ENCODE peak calls at places on chromosomes 2 and 18, in four cellular contexts. I, J, A and Z are unnamed samples.
A peak's percentile ranks its signal among the peaks of the same experiment; 100 is the strongest.

GRCh38 chr2:238879020-238879419 is 31.1 kb downstream of the TWIST2 start:
- DNase-seq in I (no peak), A (no peak), J (no peak), Z (no peak)

GRCh38 chr2:43228341-43228751 is 1.9 kb upstream of the ZFP36L2 start:
- DNase-seq in I (no peak), J (no peak), A (no peak), Z (no peak)

GRCh38 chr2:1784087-1784486 is 39.8 kb upstream of the PXDN start:
- DNase-seq in I (no peak), J (no peak), A (peak; percentile 32), Z (no peak)

GRCh38 chr2:30257266-30258214 is 26.2 kb downstream of the LBH start:
- DNase-seq in I (no peak), J (no peak), A (no peak), Z (no peak)

GRCh38 chr2:45922577-45922988 is 271.1 kb downstream of the PRKCE start:
- DNase-seq in A (no peak), J (peak; percentile 3), I (no peak), Z (no peak)

GRCh38 chr2:156436477-156437085 is 402 bp downstream of the GPD2 start:
- DNase-seq in A (peak; percentile 25), I (peak; percentile 62), J (no peak), Z (no peak)

GRCh38 chr18:8248576-8248975 is 360.7 kb upstream of the RAB12 start:
- DNase-seq in I (no peak), J (no peak), A (no peak), Z (no peak)

GRCh38 chr2:27209621-27210401 is 2.0 kb upstream of the ATRAID start:
- DNase-seq in I (peak; percentile 46), A (no peak), J (peak; percentile 26), Z (no peak)

GRCh38 chr2:135701442-135701841 is 40.2 kb upstream of the UBXN4 start:
- DNase-seq in I (no peak), A (no peak), J (peak; percentile 62), Z (no peak)

GRCh38 chr18:10546557-10547300 is 20.9 kb downstream of the NAPG start:
- DNase-seq in J (no peak), I (no peak), A (no peak), Z (no peak)

GRCh38 chr18:5066380-5066977 is 130.6 kb downstream of the AKAIN1 start:
- DNase-seq in I (peak; percentile 16), J (no peak), A (peak; percentile 80), Z (no peak)

GRCh38 chr2:197853549-197853948 is 49.2 kb downstream of the PLCL1 start:
- DNase-seq in J (no peak), I (no peak), A (no peak), Z (no peak)

GRCh38 chr2:124286089-124286783 is 261.1 kb downstream of the CNTNAP5 start:
- DNase-seq in I (no peak), A (peak; percentile 21), J (no peak), Z (no peak)

GRCh38 chr2:110106642-110107041 is 9.0 kb downstream of the MALL start:
- DNase-seq in I (no peak), J (no peak), A (no peak), Z (no peak)

GRCh38 chr2:113240150-113240914 is 38.4 kb downstream of the PAX8 start:
- DNase-seq in J (peak; percentile 88), I (no peak), A (no peak), Z (no peak)

GRCh38 chr18:2494921-2495320 is 76.4 kb downstream of the METTL4 start:
- DNase-seq in I (no peak), A (no peak), J (no peak), Z (no peak)

GRCh38 chr2:16971722-16972234 is 306.1 kb upstream of the CYRIA start:
- DNase-seq in I (no peak), J (no peak), A (no peak), Z (no peak)

GRCh38 chr2:189683348-189683747 is 8.9 kb downstream of the ANKAR start:
- DNase-seq in I (no peak), J (no peak), A (no peak), Z (no peak)

GRCh38 chr2:45975752-45976517 is 321.3 kb upstream of the EPAS1 start:
- DNase-seq in J (no peak), A (no peak), I (no peak), Z (no peak)

GRCh38 chr2:134365356-134365755 is 111.5 kb downstream of the MGAT5 start:
- DNase-seq in J (peak; percentile 19), A (peak; percentile 62), I (no peak), Z (no peak)

GRCh38 chr2:178417916-178418315 is 33.1 kb downstream of the PRKRA start:
- DNase-seq in J (no peak), I (no peak), A (no peak), Z (no peak)

GRCh38 chr18:9737814-9738160 is 29.7 kb downstream of the RAB31 start:
- DNase-seq in I (no peak), J (no peak), A (no peak), Z (no peak)

GRCh38 chr18:26448714-26449159 is 99.6 kb downstream of the KCTD1 start:
- DNase-seq in J (no peak), I (no peak), A (no peak), Z (no peak)

GRCh38 chr18:49096021-49096420 is 145.3 kb upstream of the SMAD7 start:
- DNase-seq in I (no peak), J (no peak), A (no peak), Z (no peak)
- TF ChIP-seq CTCF in I (no peak), J (peak; percentile 15), A (no peak), Z (no peak)

GRCh38 chr2:237451582-237452469 is 35.2 kb upstream of the MLPH start:
- DNase-seq in I (no peak), A (peak; percentile 72), J (peak; percentile 43), Z (no peak)
- TF ChIP-seq CTCF in I (no peak), A (peak; percentile 50), J (peak; percentile 75), Z (no peak)

GRCh38 chr2:121999273-121999672 is 243.8 kb downstream of the TSN start:
- DNase-seq in A (no peak), I (no peak), J (peak; percentile 14), Z (no peak)

GRCh38 chr2:121992700-121993099 is 237.2 kb downstream of the TSN start:
- DNase-seq in J (no peak), A (peak; percentile 53), I (no peak), Z (no peak)

GRCh38 chr2:121994238-121995206 is 239.1 kb downstream of the TSN start:
- DNase-seq in A (no peak), J (no peak), I (no peak), Z (no peak)

DNA sequence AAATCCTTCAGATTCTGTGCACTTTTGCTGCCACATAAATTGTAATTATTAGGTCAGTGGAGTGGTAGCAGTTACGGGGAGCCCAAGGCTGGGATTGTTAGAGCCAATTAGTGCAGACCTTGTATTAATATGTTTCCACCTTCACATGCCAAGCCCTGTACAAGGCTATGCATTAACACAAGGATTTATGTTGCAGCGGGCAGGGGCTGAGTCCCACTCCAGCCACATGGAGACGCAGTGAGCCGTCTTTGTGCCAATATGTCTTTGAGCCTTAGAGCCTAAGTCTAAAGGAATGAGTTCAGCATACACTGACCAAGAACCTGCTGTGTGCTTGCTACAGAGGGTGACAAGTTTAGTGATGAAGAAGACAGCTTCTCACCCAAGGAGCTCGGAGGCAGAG is 238.2 kb downstream of the TSN start:
- DNase-seq in A (no peak), I (no peak), J (no peak), Z (no peak)
- TF ChIP-seq CTCF in A (no peak), I (no peak), J (no peak), Z (no peak)

GRCh38 chr18:29892960-29893558 is 1149.5 kb downstream of the DSC3 start:
- DNase-seq in I (no peak), J (no peak), A (peak; percentile 39), Z (no peak)
- TF ChIP-seq CTCF in I (no peak), J (peak; percentile 87), A (peak; percentile 73), Z (no peak)

GRCh38 chr2:138474093-138474834 is 27.3 kb upstream of the SPOPL start:
- DNase-seq in I (no peak), J (no peak), A (no peak), Z (no peak)

GRCh38 chr2:138476186-138476585 is 25.4 kb upstream of the SPOPL start:
- DNase-seq in A (no peak), J (no peak), I (no peak), Z (no peak)

GRCh38 chr2:138475394-138475793 is 26.2 kb upstream of the SPOPL start:
- DNase-seq in J (no peak), I (peak; percentile 29), A (no peak), Z (no peak)

GRCh38 chr2:138470941-138471340 is 30.6 kb upstream of the SPOPL start:
- DNase-seq in J (no peak), I (no peak), A (no peak), Z (no peak)

GRCh38 chr2:138476940-138477339 is 24.6 kb upstream of the SPOPL start:
- DNase-seq in I (no peak), J (no peak), A (peak; percentile 25), Z (no peak)
- TF ChIP-seq CTCF in I (no peak), J (no peak), A (no peak), Z (no peak)

DNA sequence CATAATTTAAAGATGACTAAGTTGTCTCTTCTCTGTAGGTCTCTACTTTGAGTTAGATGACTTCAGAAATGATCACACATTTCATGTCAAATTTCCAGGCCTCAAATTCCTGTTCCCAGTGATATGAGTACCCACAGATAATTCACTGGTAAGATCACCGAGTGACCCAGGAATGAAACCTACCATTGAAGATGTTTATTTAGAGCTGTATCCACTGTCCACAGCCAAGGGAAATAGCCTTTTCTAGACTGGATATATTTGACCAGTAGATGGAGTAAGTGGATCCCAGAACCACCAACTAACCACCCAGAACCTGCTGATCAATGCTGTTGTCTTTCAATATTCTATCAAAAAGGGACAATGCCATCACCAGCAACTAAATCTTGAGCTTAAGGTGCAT is 238.8 kb downstream of the SLC8A1 start:
- DNase-seq in I (no peak), A (peak; percentile 18), J (peak; percentile 82), Z (no peak)
- TF ChIP-seq CTCF in I (no peak), A (peak; percentile 33), J (peak; percentile 79), Z (no peak)

GRCh38 chr2:127531133-127531709 is 4.3 kb upstream of the MYO7B start:
- DNase-seq in I (no peak), J (peak; percentile 63), A (no peak), Z (no peak)
- TF ChIP-seq CTCF in I (no peak), J (peak; percentile 59), A (peak; percentile 13), Z (no peak)

GRCh38 chr2:38037757-38038615 is 38.0 kb downstream of the CYP1B1 start:
- DNase-seq in J (no peak), I (peak; percentile 74), A (peak; percentile 86), Z (no peak)
- TF ChIP-seq CTCF in J (peak; percentile 10), I (peak; percentile 39), A (peak; percentile 57), Z (no peak)